ENCODE peak calls at places on chromosomes 5 and 9, in five cellular contexts. C, V, P, T and H are unnamed samples.

GRCh38 chr5:139635606-139636206 is 12.4 kb upstream of the CXXC5 start:
- DNase-seq in P (no peak), T (peak), C (peak), V (peak), H (peak)

GRCh38 chr9:129895376-129896268 is 60.4 kb downstream of the USP20 start:
- DNase-seq in P (no peak), C (no peak), T (no peak), V (no peak), H (no peak)

GRCh38 chr5:171897231-171897630 is 109.2 kb downstream of the FBXW11 start:
- DNase-seq in C (no peak), P (no peak), V (no peak), T (no peak), H (no peak)

GRCh38 chr5:145938699-145939531 is 2.5 kb downstream of the SH3RF2 start:
- DNase-seq in P (no peak), T (no peak), V (no peak), C (no peak), H (no peak)

GRCh38 chr5:132790201-132790870 is 13.3 kb upstream of the SEPTIN8 start:
- DNase-seq in T (no peak), V (no peak), P (no peak), C (no peak), H (no peak)

GRCh38 chr9:121483049-121483448 is 16.6 kb downstream of the GGTA1 start:
- DNase-seq in V (no peak), C (no peak), T (no peak), P (no peak), H (no peak)

GRCh38 chr5:87589587-87589986 is 176.9 kb upstream of the CCNH start:
- DNase-seq in P (no peak), V (no peak), T (no peak), C (no peak), H (no peak)

GRCh38 chr5:90355635-90356034 is 53.9 kb downstream of the CETN3 start:
- DNase-seq in C (no peak), P (no peak), V (no peak), T (no peak), H (no peak)

GRCh38 chr9:28779240-28779639 is 1206.0 kb upstream of the C9orf72 start:
- DNase-seq in T (no peak), P (no peak), V (peak), C (no peak), H (no peak)

GRCh38 chr5:150636391-150637244 is 3.8 kb upstream of the SYNPO start:
- DNase-seq in P (no peak), C (no peak), V (peak), T (no peak), H (no peak)

GRCh38 chr9:105858284-105858683 is 163.9 kb downstream of the TMEM38B start:
- DNase-seq in V (no peak), C (no peak), T (no peak), P (no peak), H (no peak)

GRCh38 chr5:79785983-79786382 is 96.3 kb downstream of the CMYA5 start:
- DNase-seq in T (no peak), V (no peak), P (no peak), C (no peak), H (no peak)

GRCh38 chr9:87615547-87616148 is 110.3 kb upstream of the CTSL start:
- DNase-seq in C (no peak), P (no peak), V (no peak), T (no peak), H (no peak)

GRCh38 chr9:136347472-136348256 is 15.9 kb downstream of the DNLZ start:
- DNase-seq in P (no peak), T (no peak), V (no peak), C (no peak), H (no peak)

GRCh38 chr5:139481580-139482049 is 943 bp downstream of the STING1 start:
- DNase-seq in C (peak), P (no peak), V (no peak), T (peak), H (no peak)

GRCh38 chr5:108119123-108119522 is 262.8 kb downstream of the FBXL17 start:
- DNase-seq in V (no peak), P (no peak), C (no peak), T (no peak), H (no peak)